ENCODE peak calls at places on chromosomes 1 and 21, in eight cellular contexts. D is heart left ventricle, V is prostate gland, J is stomach, K is GM12891, R is ovary, Z is lower leg skin, I is adrenal gland. P is an unnamed sample.

GRCh38 chr1:37989381-37989930 is 366 bp downstream of the SF3A3 start:
- DNase-seq in D (no peak), V (no peak), J (no peak), K (no peak), R (no peak), Z (no peak), I (peak), P (peak)

GRCh38 chr1:114455102-114455785 is 55.8 kb downstream of the TRIM33 start:
- DNase-seq in D (no peak), V (no peak), J (no peak), K (no peak), R (no peak), Z (no peak), I (no peak), P (no peak)

GRCh38 chr1:94646151-94646643 is 104.6 kb upstream of the F3 start:
- DNase-seq in D (no peak), V (no peak), J (no peak), K (no peak), R (no peak), Z (no peak), I (no peak), P (no peak)

GRCh38 chr1:1074631-1075147 is 583 bp upstream of the RNF223 start:
- DNase-seq in D (no peak), V (no peak), J (no peak), K (no peak), R (no peak), Z (no peak), I (no peak), P (peak)

GRCh38 chr1:241225741-241226140 is 131.3 kb downstream of the RGS7 start:
- DNase-seq in D (no peak), V (no peak), J (no peak), K (no peak), R (no peak), Z (no peak), I (no peak), P (no peak)

GRCh38 chr1:72280131-72280530 is 2.2 kb downstream of the NEGR1 start:
- DNase-seq in D (no peak), V (no peak), J (no peak), K (no peak), R (no peak), Z (no peak), I (no peak), P (no peak)

GRCh38 chr1:115922806-115923205 is 53.5 kb upstream of the SLC22A15 start:
- DNase-seq in D (no peak), V (no peak), J (no peak), K (no peak), R (no peak), Z (no peak), I (no peak), P (no peak)

GRCh38 chr1:93827633-93828436 is 51.2 kb downstream of the DNTTIP2 start:
- DNase-seq in D (no peak), V (no peak), J (no peak), K (no peak), R (no peak), Z (no peak), I (no peak), P (no peak)

GRCh38 chr1:154420172-154420571 is 15.0 kb downstream of the IL6R start:
- DNase-seq in D (peak), V (peak), J (peak), K (peak), R (peak), Z (peak), I (peak), P (peak)

GRCh38 chr1:172185206-172185605 is 235.3 kb upstream of the C1orf105 start:
- DNase-seq in D (no peak), V (no peak), J (no peak), K (no peak), R (no peak), Z (no peak), I (no peak), P (no peak)

GRCh38 chr1:227905573-227906487 is 41.9 kb downstream of the WNT9A start:
- DNase-seq in D (no peak), V (no peak), J (no peak), K (no peak), R (no peak), Z (no peak), I (no peak), P (no peak)

GRCh38 chr1:7046314-7046713 is 261.1 kb downstream of the CAMTA1 start:
- DNase-seq in D (peak), V (no peak), J (peak), K (no peak), R (peak), Z (no peak), I (peak), P (no peak)

GRCh38 chr1:8913457-8913856 is 32.2 kb upstream of the CA6 start:
- DNase-seq in D (no peak), V (no peak), J (peak), K (no peak), R (no peak), Z (no peak), I (no peak), P (peak)

GRCh38 chr21:39647476-39647875 is 34.7 kb downstream of the B3GALT5 start:
- DNase-seq in D (no peak), V (no peak), J (no peak), K (no peak), R (no peak), Z (no peak), I (no peak), P (no peak)

GRCh38 chr1:113905435-113905861 is 322 bp downstream of the DCLRE1B start:
- DNase-seq in D (no peak), V (peak), J (peak), K (peak), R (no peak), Z (no peak), I (no peak), P (no peak)

GRCh38 chr1:1306070-1306660 is 1.6 kb downstream of the ACAP3 start:
- DNase-seq in D (no peak), V (no peak), J (no peak), K (no peak), R (no peak), Z (no peak), I (no peak), P (no peak)

GRCh38 chr1:212777166-212777565 is 14.4 kb downstream of the NSL1 start:
- DNase-seq in D (no peak), V (no peak), J (no peak), K (no peak), R (no peak), Z (no peak), I (no peak), P (no peak)

GRCh38 chr21:36388835-36389234 is 3.6 kb downstream of the CHAF1B start:
- DNase-seq in D (no peak), V (no peak), J (no peak), K (no peak), R (no peak), Z (no peak), I (no peak), P (no peak)

GRCh38 chr1:17692645-17693044 is 62.5 kb upstream of the ACTL8 start:
- DNase-seq in D (no peak), V (no peak), J (no peak), K (no peak), R (no peak), Z (no peak), I (no peak), P (no peak)

GRCh38 chr1:25917996-25918395 is 11.8 kb upstream of the STMN1 start:
- DNase-seq in D (no peak), V (no peak), J (no peak), K (no peak), R (no peak), Z (no peak), I (no peak), P (no peak)

GRCh38 chr1:111789666-111790316 is 34.1 kb downstream of the DDX20 start:
- DNase-seq in D (no peak), V (no peak), J (no peak), K (no peak), R (no peak), Z (no peak), I (no peak), P (no peak)

GRCh38 chr1:20732071-20732587 is 374 bp downstream of the SH2D5 start:
- DNase-seq in D (peak), V (peak), J (peak), K (peak), R (peak), Z (no peak), I (peak), P (peak)

GRCh38 chr1:110339040-110339426 is at the start of gene RBM15:
- DNase-seq in D (peak), V (peak), J (peak), K (peak), R (peak), Z (peak), I (peak), P (peak)

GRCh38 chr1:108691886-108692723 is at the start of gene PRPF38B:
- DNase-seq in D (peak), V (peak), J (peak), K (peak), R (peak), Z (peak), I (peak), P (peak)
- TF ChIP-seq POLR2A in D (peak), V (peak), J (peak), K (peak), R (peak), Z (peak), I (peak), P (peak)

DNA sequence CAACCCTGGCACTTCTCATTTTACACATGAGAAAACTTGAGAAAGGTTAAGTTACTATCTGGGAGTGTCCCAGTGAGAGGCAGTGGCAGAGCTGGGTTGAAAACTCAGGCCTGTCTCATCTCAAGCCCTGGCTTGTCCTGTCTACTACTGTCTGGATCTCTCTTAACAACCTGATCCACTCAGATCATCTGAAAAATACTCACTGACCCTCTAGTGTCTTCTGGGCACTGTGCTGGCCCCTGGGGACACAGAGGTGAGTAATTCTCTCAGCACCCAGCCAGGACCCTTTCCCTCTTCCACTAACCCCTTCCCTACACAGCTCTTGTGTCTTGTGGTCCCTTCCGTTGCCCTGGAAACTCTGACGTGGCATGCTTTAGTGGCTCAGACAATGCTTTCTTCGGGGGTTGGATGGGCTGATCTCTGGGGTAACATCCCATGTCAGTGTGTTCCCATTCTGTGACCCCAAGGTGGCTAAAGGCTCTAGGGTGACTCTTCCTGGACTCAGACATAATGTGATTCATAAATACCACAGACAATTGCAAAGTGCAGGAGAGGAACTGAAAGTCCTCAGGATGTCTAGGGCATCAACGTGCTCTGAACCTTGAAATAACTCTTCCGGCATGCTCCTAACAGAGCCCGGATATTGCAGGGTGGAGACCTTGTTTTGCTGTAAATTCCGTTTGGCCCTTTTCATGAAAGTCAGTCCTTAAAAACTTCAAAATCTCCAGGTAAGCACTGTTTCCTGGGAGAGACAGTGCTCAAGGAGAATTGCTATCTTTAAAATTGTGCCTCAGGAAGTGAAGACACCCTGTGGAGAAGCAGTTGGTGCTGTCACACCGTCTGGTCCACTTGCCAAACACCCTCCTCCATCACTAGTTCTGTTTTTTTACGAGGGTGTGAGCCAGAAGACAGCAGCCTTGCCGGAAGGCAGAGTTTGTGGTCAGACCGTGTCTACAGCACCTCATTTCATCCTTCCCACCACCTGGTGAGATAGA is 4.0 kb downstream of the SHISAL2A start:
- DNase-seq in D (no peak), V (no peak), J (no peak), K (peak), R (no peak), Z (no peak), I (peak), P (no peak)
- TF ChIP-seq POLR2A in D (no peak), V (no peak), J (no peak), K (no peak), R (no peak), Z (no peak), I (no peak), P (no peak)

GRCh38 chr1:12064073-12064969 is 1.2 kb downstream of the TNFRSF8 start:
- DNase-seq in D (no peak), V (no peak), J (no peak), K (no peak), R (no peak), Z (no peak), I (no peak), P (no peak)
- TF ChIP-seq POLR2A in D (no peak), V (no peak), J (no peak), K (no peak), R (no peak), Z (no peak), I (no peak), P (no peak)

DNA sequence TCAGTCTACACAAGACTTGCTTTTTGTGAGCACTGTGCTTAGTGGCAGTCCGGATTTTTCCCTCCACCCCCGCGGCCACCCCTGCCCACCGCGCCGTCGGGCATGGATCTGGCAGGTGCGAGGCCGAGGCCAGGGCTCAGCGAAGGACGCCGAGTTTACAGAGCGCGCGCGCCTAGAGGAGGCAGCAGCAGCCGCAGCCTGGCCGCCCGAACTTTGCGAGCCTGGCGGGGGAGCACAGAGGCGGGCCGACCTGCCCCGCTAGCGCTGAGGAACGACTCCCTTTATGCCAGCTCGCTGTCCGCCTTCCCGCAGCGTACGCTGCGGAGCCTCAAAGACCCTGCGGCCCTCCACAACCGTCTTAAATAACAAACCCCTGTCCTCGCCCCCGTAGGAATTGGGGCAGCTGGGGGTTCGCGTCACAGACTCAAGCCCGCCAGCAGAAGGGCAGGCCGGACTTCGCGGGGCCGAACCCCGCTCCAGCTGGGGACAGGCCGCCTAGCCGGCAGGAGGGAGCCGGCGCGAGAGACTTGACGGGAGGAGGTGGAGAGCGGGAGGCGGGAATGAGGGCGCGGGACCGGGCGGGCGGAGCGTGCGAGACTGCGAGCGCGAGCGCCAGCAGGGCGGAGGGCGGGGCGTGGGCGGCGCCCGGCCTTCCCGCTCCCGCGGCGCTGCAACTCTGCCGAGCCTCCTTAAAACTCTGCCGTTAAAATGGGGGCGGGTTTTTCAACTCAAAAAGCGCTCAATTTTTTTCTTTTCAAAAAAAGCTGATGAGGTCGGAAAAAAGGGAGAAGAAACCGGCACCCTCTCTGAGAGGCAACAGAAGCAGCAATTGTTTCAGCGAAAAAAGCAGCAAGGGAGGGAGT is 1.8 kb upstream of the CDKN2C start:
- DNase-seq in D (peak), V (peak), J (peak), K (peak), R (peak), Z (peak), I (peak), P (peak)
- TF ChIP-seq POLR2A in D (no peak), V (peak), J (no peak), K (no peak), R (peak), Z (no peak), I (peak), P (peak)

DNA sequence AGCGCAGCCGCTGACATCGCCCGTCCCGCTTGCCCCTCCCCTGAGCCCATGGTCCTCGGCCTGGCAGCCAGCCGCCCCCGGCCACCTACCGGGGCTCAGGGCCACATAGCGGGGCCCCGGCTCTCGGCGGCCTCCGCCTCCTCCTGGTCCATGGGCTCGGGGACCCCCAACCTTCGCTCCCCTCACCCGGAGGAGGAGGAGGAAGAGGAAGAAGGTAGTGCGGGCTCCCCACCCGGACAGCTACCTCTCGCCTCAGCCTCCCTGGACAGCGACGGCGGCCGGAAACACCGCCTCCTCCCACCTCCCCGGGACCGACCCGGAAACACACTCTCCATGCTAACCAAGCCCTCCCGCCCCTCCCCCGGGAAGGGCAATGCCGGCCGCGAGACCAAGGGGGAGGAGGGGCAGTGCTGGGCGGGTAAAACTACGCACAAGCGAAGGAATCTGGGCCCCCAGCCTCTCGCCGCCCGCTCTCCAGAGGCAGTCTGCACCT is at the start of gene KIAA0319L:
- DNase-seq in D (peak), V (peak), J (peak), K (peak), R (no peak), Z (no peak), I (peak), P (peak)
- TF ChIP-seq POLR2A in D (no peak), V (peak), J (no peak), K (no peak), R (peak), Z (no peak), I (peak), P (peak)

GRCh38 chr1:27436204-27437159 is 44.1 kb downstream of the GPR3 start:
- DNase-seq in D (no peak), V (peak), J (no peak), K (no peak), R (no peak), Z (no peak), I (no peak), P (no peak)
- TF ChIP-seq POLR2A in D (no peak), V (no peak), J (peak), K (no peak), R (no peak), Z (no peak), I (no peak), P (peak)

GRCh38 chr1:156060937-156061636 is at the start of gene RAB25:
- DNase-seq in D (no peak), V (peak), J (peak), K (no peak), R (no peak), Z (peak), I (no peak), P (no peak)
- TF ChIP-seq POLR2A in D (no peak), V (peak), J (peak), K (no peak), R (no peak), Z (no peak), I (peak), P (no peak)

DNA sequence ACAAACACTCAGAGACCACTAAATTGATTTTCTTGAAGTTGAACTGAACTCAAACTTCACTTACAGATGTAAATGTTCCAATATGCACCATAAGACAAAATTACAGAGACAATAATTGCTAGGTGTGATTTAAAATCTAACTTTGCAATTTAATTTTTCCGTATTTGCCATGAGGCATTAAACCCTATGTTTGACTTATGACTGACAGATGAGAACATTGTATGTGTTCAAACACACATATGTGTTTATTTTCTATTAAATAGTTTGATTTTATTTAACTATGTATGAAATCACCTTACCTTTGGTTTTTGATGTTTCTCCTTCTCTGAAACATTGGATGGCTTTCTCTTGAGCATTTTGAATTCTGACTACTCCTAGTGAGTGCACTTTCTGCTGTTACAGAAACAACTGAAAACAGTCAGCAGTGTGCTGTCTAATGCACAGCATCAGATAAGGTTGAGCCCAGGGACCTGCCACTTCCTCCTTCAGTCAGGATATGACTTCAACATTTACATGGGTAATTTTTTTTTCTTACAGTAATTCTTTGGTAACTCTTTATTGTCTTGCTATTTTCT is at the start of gene SAMSN1:
- DNase-seq in D (peak), V (no peak), J (peak), K (no peak), R (no peak), Z (peak), I (peak), P (no peak)
- TF ChIP-seq POLR2A in D (no peak), V (peak), J (peak), K (peak), R (no peak), Z (no peak), I (peak), P (peak)

P was measured in right lobe of liver.